ENCODE peak calls at places on chromosomes 13 and 19, in five cellular contexts. I, B, U, F and J are unnamed samples.

GRCh38 chr19:58397533-58398037 is 2.1 kb downstream of the RNF225 start:
- DNase-seq in I (no peak), F (no peak), U (no peak), B (no peak), J (no peak)

GRCh38 chr13:79749556-79749955 is 268.6 kb downstream of the NDFIP2 start:
- DNase-seq in F (no peak), U (no peak), B (no peak), I (no peak), J (no peak)

GRCh38 chr13:30173301-30173605 is 134.1 kb downstream of the KATNAL1 start:
- DNase-seq in I (no peak), B (no peak), F (no peak), U (no peak), J (no peak)

GRCh38 chr13:46385946-46386345 is 1.1 kb downstream of the RUBCNL start:
- DNase-seq in U (no peak), B (no peak), F (no peak), I (no peak), J (no peak)

GRCh38 chr19:45908956-45909355 is 5.6 kb downstream of the NANOS2 start:
- DNase-seq in F (no peak), I (no peak), U (no peak), B (no peak), J (no peak)

GRCh38 chr13:100108913-100109507 is 20.1 kb downstream of the PCCA start:
- DNase-seq in U (no peak), B (no peak), F (no peak), I (no peak), J (no peak)

GRCh38 chr13:42847891-42848663 is 66.7 kb downstream of the FAM216B start:
- DNase-seq in B (no peak), F (no peak), I (no peak), U (no peak), J (no peak)

GRCh38 chr19:277131-277530 is 14.1 kb downstream of the PLPP2 start:
- DNase-seq in U (no peak), I (no peak), B (no peak), F (no peak), J (no peak)

GRCh38 chr19:53671621-53672111 is 39.9 kb downstream of the DPRX start:
- DNase-seq in F (no peak), I (no peak), B (no peak), U (no peak), J (no peak)

GRCh38 chr13:66948910-66949309 is 281.2 kb downstream of the PCDH9 start:
- DNase-seq in F (no peak), I (no peak), U (no peak), B (no peak), J (no peak)

GRCh38 chr13:73591861-73592260 is 533.1 kb downstream of the KLF5 start:
- DNase-seq in F (no peak), I (no peak), B (no peak), U (no peak), J (no peak)

GRCh38 chr13:27960362-27961226 is 8.5 kb downstream of the CDX2 start:
- DNase-seq in B (no peak), F (peak; percentile 76), U (peak; percentile 76), I (peak; percentile 66), J (peak; percentile 81)

GRCh38 chr19:2495130-2495641 is 19.3 kb downstream of the GADD45B start:
- DNase-seq in B (no peak), F (peak; percentile 62), U (peak; percentile 88), I (no peak), J (peak; percentile 94)